ENCODE peak calls at places on chromosomes 13 and 19, in seven cellular contexts. T is CD4-positive, alpha-beta T cell; G is GM04504; U is NCI-H2107; J is Panc1; Q is psoas muscle; I is T-helper 1 cell. W is an unnamed sample.

GRCh38 chr13:109869312-109870237 is 83.2 kb upstream of the IRS2 start:
- DNase-seq in T (no peak), G (peak; percentile 12), U (peak; percentile 84), J (no peak), Q (peak; percentile 80), I (no peak), W (peak; percentile 87)

GRCh38 chr19:2648528-2648937 is 54.0 kb downstream of the GNG7 start:
- DNase-seq in T (peak; percentile 81), G (peak; percentile 46), U (peak; percentile 21), J (peak; percentile 62), Q (peak; percentile 78), I (peak; percentile 72), W (peak; percentile 82)

GRCh38 chr13:21079761-21080730 is 18.7 kb upstream of the LATS2 start:
- DNase-seq in T (no peak), G (peak; percentile 83), U (no peak), J (no peak), Q (no peak), I (no peak), W (no peak)

GRCh38 chr13:80363890-80364503 is 23.1 kb upstream of the SPRY2 start:
- DNase-seq in T (no peak), G (no peak), U (no peak), J (no peak), Q (no peak), I (no peak), W (no peak)

GRCh38 chr19:4557971-4558941 is 1.2 kb downstream of the SEMA6B start:
- DNase-seq in T (peak; percentile 55), G (no peak), U (no peak), J (no peak), Q (no peak), I (peak; percentile 18), W (no peak)

GRCh38 chr19:290539-291521 is at the start of gene PLPP2:
- DNase-seq in T (no peak), G (no peak), U (no peak), J (no peak), Q (peak; percentile 45), I (no peak), W (no peak)

GRCh38 chr19:10817291-10818038 is 18.5 kb downstream of the TMED1 start:
- DNase-seq in T (no peak), G (peak; percentile 97), U (no peak), J (no peak), Q (peak; percentile 86), I (no peak), W (no peak)

GRCh38 chr19:44796701-44797115 is 12.2 kb upstream of the BCAM start:
- DNase-seq in T (no peak), G (no peak), U (peak; percentile 67), J (no peak), Q (no peak), I (no peak), W (peak; percentile 82)

GRCh38 chr13:30572859-30573275 is 44.9 kb upstream of the USPL1 start:
- DNase-seq in T (no peak), G (peak; percentile 17), U (peak; percentile 12), J (no peak), Q (no peak), I (no peak), W (no peak)

GRCh38 chr13:30679483-30680330 is 55.6 kb upstream of the ALOX5AP start:
- DNase-seq in T (no peak), G (no peak), U (no peak), J (peak; percentile 30), Q (no peak), I (peak; percentile 15), W (no peak)

GRCh38 chr19:35704218-35704617 is at the start of gene ZBTB32:
- DNase-seq in T (no peak), G (no peak), U (no peak), J (no peak), Q (no peak), I (no peak), W (no peak)

GRCh38 chr19:17001603-17002183 is 24.9 kb downstream of the CPAMD8 start:
- DNase-seq in T (peak; percentile 72), G (no peak), U (no peak), J (no peak), Q (no peak), I (peak; percentile 80), W (no peak)

GRCh38 chr19:7648265-7649014 is 11.5 kb downstream of the STXBP2 start:
- DNase-seq in T (no peak), G (no peak), U (no peak), J (no peak), Q (no peak), I (no peak), W (no peak)

GRCh38 chr13:26978081-26978860 is 193.3 kb downstream of the USP12 start:
- DNase-seq in T (no peak), G (no peak), U (no peak), J (no peak), Q (no peak), I (no peak), W (no peak)

GRCh38 chr19:21765151-21765550 is 2.2 kb downstream of the ZNF100 start:
- DNase-seq in T (no peak), G (no peak), U (no peak), J (no peak), Q (no peak), I (no peak), W (no peak)

GRCh38 chr13:34698953-34699352 is 243.1 kb upstream of the NBEA start:
- DNase-seq in T (no peak), G (no peak), U (no peak), J (no peak), Q (no peak), I (no peak), W (no peak)

GRCh38 chr13:37306778-37307544 is 201.5 kb upstream of the CSNK1A1L start:
- DNase-seq in T (no peak), G (peak; percentile 90), U (no peak), J (no peak), Q (no peak), I (no peak), W (no peak)

GRCh38 chr13:46179576-46180368 is 2.2 kb downstream of the LCP1 start:
- DNase-seq in T (peak; percentile 77), G (no peak), U (no peak), J (no peak), Q (peak; percentile 60), I (peak; percentile 74), W (peak; percentile 81)

GRCh38 chr19:18784786-18785120 is 6.4 kb downstream of the COMP start:
- DNase-seq in T (no peak), G (no peak), U (no peak), J (no peak), Q (no peak), I (no peak), W (no peak)

GRCh38 chr19:40286674-40287421 is 1.7 kb upstream of the AKT2 start:
- DNase-seq in T (no peak), G (no peak), U (no peak), J (no peak), Q (no peak), I (no peak), W (no peak)

GRCh38 chr19:18633321-18633720 is 3.5 kb upstream of the KLHL26 start:
- DNase-seq in T (no peak), G (no peak), U (no peak), J (no peak), Q (no peak), I (no peak), W (no peak)

GRCh38 chr13:66657165-66657895 is 572.8 kb downstream of the PCDH9 start:
- DNase-seq in T (no peak), G (peak; percentile 86), U (peak; percentile 62), J (peak; percentile 89), Q (peak; percentile 64), I (no peak), W (peak; percentile 80)

GRCh38 chr19:10667867-10668266 is 13.7 kb downstream of the ILF3 start:
- DNase-seq in T (no peak), G (no peak), U (no peak), J (no peak), Q (no peak), I (no peak), W (no peak)

GRCh38 chr19:7969560-7969949 is 26.1 kb upstream of the TIMM44 start:
- DNase-seq in T (no peak), G (no peak), U (no peak), J (no peak), Q (peak; percentile 14), I (no peak), W (no peak)

GRCh38 chr13:99442273-99442895 is 58.9 kb upstream of the TM9SF2 start:
- DNase-seq in T (no peak), G (no peak), U (peak; percentile 46), J (peak; percentile 41), Q (no peak), I (peak; percentile 52), W (no peak)

GRCh38 chr19:34276614-34277013 is 22.3 kb downstream of the GARRE1 start:
- DNase-seq in T (no peak), G (no peak), U (no peak), J (no peak), Q (no peak), I (no peak), W (no peak)

GRCh38 chr19:44577566-44577874 is 35.8 kb upstream of the IGSF23 start:
- DNase-seq in T (no peak), G (no peak), U (no peak), J (no peak), Q (no peak), I (no peak), W (no peak)

GRCh38 chr13:100382787-100383186 is 205.8 kb downstream of the GGACT start:
- DNase-seq in T (no peak), G (no peak), U (no peak), J (no peak), Q (no peak), I (no peak), W (no peak)

GRCh38 chr19:30092721-30093569 is 150.9 kb downstream of the URI1 start:
- DNase-seq in T (no peak), G (no peak), U (no peak), J (no peak), Q (peak; percentile 38), I (no peak), W (no peak)

GRCh38 chr19:53272044-53272443 is 4.5 kb upstream of the VN1R4 start:
- DNase-seq in T (no peak), G (no peak), U (no peak), J (no peak), Q (no peak), I (no peak), W (no peak)

GRCh38 chr13:46575321-46575721 is 22.4 kb downstream of the LRCH1 start:
- DNase-seq in T (no peak), G (no peak), U (no peak), J (no peak), Q (no peak), I (no peak), W (no peak)

GRCh38 chr13:62920181-62920580 is 1504.5 kb upstream of the PCDH20 start:
- DNase-seq in T (no peak), G (no peak), U (no peak), J (no peak), Q (no peak), I (no peak), W (no peak)

W was measured in cardiac septum.